ENCODE peak calls at places on chromosomes 3 and 15, in six cellular contexts. Q is HEK293T, E is A549, C is IMR-90, P is HepG2, N is GM12878. A is an unnamed sample.
A peak's percentile ranks its signal among the peaks of the same experiment; 100 is the strongest.

GRCh38 chr3:30775070-30775469 is 119.4 kb downstream of the GADL1 start:
- DNase-seq in E (no peak), N (no peak), C (no peak), P (no peak), Q (no peak), A (no peak)

GRCh38 chr15:25185791-25186190 is 231.0 kb downstream of the SNRPN start:
- DNase-seq in Q (no peak), P (no peak), N (no peak), C (no peak), E (no peak), A (no peak)

GRCh38 chr3:41318520-41318919 is 119.2 kb downstream of the CTNNB1 start:
- DNase-seq in N (no peak), P (peak; percentile 38), E (no peak), Q (no peak), C (peak; percentile 24), A (no peak)

GRCh38 chr15:78035319-78035718 is 42.2 kb downstream of the TBC1D2B start:
- DNase-seq in C (no peak), P (no peak), E (no peak), N (no peak), Q (no peak), A (no peak)

GRCh38 chr3:132135628-132136333 is 101.0 kb upstream of the CPNE4 start:
- DNase-seq in C (peak; percentile 99), E (peak; percentile 69), Q (no peak), N (no peak), P (peak; percentile 6), A (no peak)

GRCh38 chr3:30631237-30631961 is 25.0 kb downstream of the TGFBR2 start:
- DNase-seq in Q (no peak), P (peak; percentile 66), E (no peak), N (no peak), C (no peak), A (no peak)

GRCh38 chr3:152444029-152444641 is 175.4 kb downstream of the MBNL1 start:
- DNase-seq in P (peak; percentile 42), C (peak; percentile 73), Q (peak; percentile 23), E (peak; percentile 7), N (peak; percentile 33), A (no peak)

GRCh38 chr3:101333883-101334282 is 13.5 kb upstream of the IMPG2 start:
- DNase-seq in P (no peak), Q (no peak), E (no peak), N (no peak), C (no peak), A (no peak)

GRCh38 chr3:30458781-30459180 is 147.6 kb upstream of the TGFBR2 start:
- DNase-seq in P (no peak), N (no peak), Q (no peak), E (no peak), C (no peak), A (no peak)

GRCh38 chr3:108820586-108820985 is 2.0 kb upstream of the TRAT1 start:
- DNase-seq in Q (no peak), C (no peak), N (no peak), E (no peak), P (no peak), A (no peak)

GRCh38 chr3:40875581-40875980 is 323.7 kb upstream of the CTNNB1 start:
- DNase-seq in Q (no peak), E (no peak), N (no peak), P (no peak), C (no peak), A (no peak)

GRCh38 chr3:46930945-46931403 is 45.6 kb downstream of the CCDC12 start:
- DNase-seq in P (no peak), N (no peak), Q (no peak), C (no peak), E (no peak), A (no peak)

GRCh38 chr3:62558549-62559112 is 185.3 kb upstream of the FEZF2 start:
- DNase-seq in Q (peak; percentile 53), N (no peak), C (peak; percentile 13), P (peak; percentile 7), E (peak; percentile 13), A (peak; percentile 17)

GRCh38 chr3:170506556-170506955 is 79.3 kb downstream of the SLC7A14 start:
- DNase-seq in Q (no peak), E (peak; percentile 18), C (peak; percentile 71), P (peak; percentile 52), N (no peak), A (peak; percentile 52)

GRCh38 chr3:31369637-31370036 is 163.1 kb upstream of the STT3B start:
- DNase-seq in P (peak; percentile 29), C (peak; percentile 48), Q (no peak), N (no peak), E (no peak), A (no peak)

GRCh38 chr15:77739591-77740378 is 107.1 kb upstream of the LINGO1 start:
- DNase-seq in Q (no peak), E (no peak), C (no peak), P (no peak), N (no peak), A (no peak)

GRCh38 chr3:69322110-69322509 is 63.8 kb downstream of the FRMD4B start:
- DNase-seq in C (no peak), N (no peak), E (no peak), Q (no peak), P (no peak), A (no peak)

GRCh38 chr3:99974989-99975388 is 139.3 kb downstream of the FILIP1L start:
- DNase-seq in Q (no peak), P (no peak), N (no peak), C (no peak), E (no peak), A (no peak)

GRCh38 chr3:140863481-140864084 is 78.1 kb upstream of the SLC25A36 start:
- DNase-seq in E (peak; percentile 19), N (peak; percentile 44), Q (peak; percentile 67), P (peak; percentile 49), C (peak; percentile 39), A (peak; percentile 21)

GRCh38 chr3:185677146-185677829 is 91.2 kb downstream of the SENP2 start:
- DNase-seq in N (no peak), C (peak; percentile 77), P (peak; percentile 56), Q (peak; percentile 57), E (peak; percentile 62), A (peak; percentile 68)

GRCh38 chr3:102450976-102451375 is 16.2 kb downstream of the ZPLD1 start:
- DNase-seq in P (no peak), C (no peak), E (no peak), Q (no peak), N (no peak), A (no peak)

GRCh38 chr15:78133801-78134200 is 2.6 kb upstream of the CIB2 start:
- DNase-seq in Q (no peak), P (no peak), C (no peak), E (no peak), N (no peak), A (no peak)

GRCh38 chr3:40593351-40593750 is 68.6 kb downstream of the ZNF621 start:
- DNase-seq in C (no peak), E (no peak), Q (no peak), N (no peak), P (no peak), A (no peak)

GRCh38 chr3:126858887-126859286 is 124.0 kb upstream of the PLXNA1 start:
- DNase-seq in Q (no peak), C (peak; percentile 97), E (peak; percentile 85), P (no peak), N (no peak), A (no peak)

GRCh38 chr3:62556121-62556520 is 182.8 kb upstream of the FEZF2 start:
- DNase-seq in Q (no peak), C (no peak), E (no peak), P (no peak), N (no peak), A (no peak)

GRCh38 chr3:122940628-122941086 is 86.9 kb downstream of the SEMA5B start:
- DNase-seq in C (no peak), N (no peak), P (no peak), Q (no peak), E (no peak), A (no peak)

DNA sequence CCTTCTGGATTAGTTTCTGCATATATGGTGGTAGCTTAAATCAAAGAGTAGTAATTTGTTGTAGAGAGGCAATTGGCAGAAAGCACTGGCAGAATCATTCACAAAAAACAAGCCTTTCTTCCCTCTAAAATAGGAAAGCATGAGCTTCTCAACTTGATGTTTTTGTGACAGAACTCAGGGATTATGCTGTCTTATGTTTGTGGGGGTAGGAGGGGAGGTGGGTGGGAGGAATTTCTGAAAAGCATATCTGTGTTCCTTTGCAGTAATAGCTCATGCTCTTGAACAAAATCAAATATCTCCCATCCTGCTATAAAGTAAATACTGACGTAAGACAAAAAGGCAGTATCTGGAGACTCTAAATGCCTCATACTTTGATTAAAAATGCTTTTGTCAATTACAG is 754.1 kb downstream of the TUSC7 start:
- DNase-seq in P (no peak), C (no peak), E (no peak), N (no peak), Q (no peak), A (no peak)
- TF ChIP-seq BHLHE40 in P (no peak), C (no peak), E (no peak), N (no peak), Q (no peak), A (no peak)

GRCh38 chr3:15798533-15799245 is 910 bp upstream of the ANKRD28 start:
- DNase-seq in N (no peak), E (no peak), P (no peak), Q (no peak), C (no peak), A (no peak)

GRCh38 chr3:15796331-15796730 is 1.4 kb downstream of the ANKRD28 start:
- DNase-seq in P (no peak), Q (no peak), C (no peak), E (no peak), N (no peak), A (no peak)

GRCh38 chr3:15795563-15796308 is 2.0 kb downstream of the ANKRD28 start:
- DNase-seq in C (peak; percentile 68), Q (no peak), P (no peak), N (no peak), E (no peak), A (no peak)

GRCh38 chr3:15796771-15797599 is 794 bp downstream of the ANKRD28 start:
- DNase-seq in Q (peak; percentile 32), N (no peak), P (peak; percentile 52), C (peak; percentile 77), E (peak; percentile 25), A (peak; percentile 31)

GRCh38 chr3:15797600-15798303 is at the start of gene ANKRD28:
- DNase-seq in Q (peak; percentile 19), E (peak; percentile 45), N (no peak), P (peak; percentile 58), C (peak; percentile 98), A (peak; percentile 59)
- TF ChIP-seq BHLHE40 in Q (no peak), E (no peak), N (no peak), P (no peak), C (no peak), A (peak; percentile 56)

DNA sequence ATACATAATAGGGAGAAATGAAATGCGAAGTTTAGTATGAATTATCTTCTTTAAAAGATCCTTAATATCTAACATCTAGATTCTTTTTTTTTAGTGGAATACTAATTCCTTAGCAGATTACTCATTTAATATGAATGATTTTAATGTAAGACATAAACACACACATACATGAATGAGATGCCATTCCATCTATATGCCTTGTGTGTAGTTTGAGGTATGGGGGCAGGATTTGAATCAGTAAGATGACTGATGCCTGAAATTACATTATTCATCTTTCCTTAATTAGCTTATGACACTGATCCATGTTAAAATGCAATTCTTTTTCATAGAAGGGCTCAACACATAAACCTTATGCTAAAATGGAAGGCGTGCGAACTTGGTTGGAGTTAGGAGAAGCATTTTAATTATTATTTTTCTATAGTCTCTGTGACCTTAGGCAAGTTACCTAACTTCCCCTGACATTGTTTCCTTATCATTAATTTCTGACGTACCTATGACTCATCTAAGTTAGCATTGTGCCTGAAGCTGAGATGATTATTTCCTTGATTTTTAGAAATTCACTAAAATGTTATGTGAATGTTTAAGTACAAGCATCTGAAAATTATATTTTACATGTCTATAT is 10.8 kb upstream of the BNIP2 start:
- DNase-seq in C (peak; percentile 24), N (no peak), P (no peak), Q (no peak), E (peak; percentile 39), A (no peak)
- TF ChIP-seq BHLHE40 in C (no peak), N (no peak), P (no peak), Q (no peak), E (no peak), A (no peak)

GRCh38 chr3:8450618-8451017 is 51.0 kb upstream of the LMCD1 start:
- DNase-seq in E (no peak), P (no peak), Q (no peak), N (no peak), C (no peak), A (no peak)
- TF ChIP-seq BHLHE40 in E (no peak), P (no peak), Q (no peak), N (no peak), C (no peak), A (no peak)